ENCODE peak calls at places on chromosomes 6 and 20, in ten cellular contexts. One of them, this sample, is unnamed.

GRCh38 chr20:62616728-62617621 is 25.3 kb upstream of the SLCO4A1 start:
- DNase-seq in activated CD4-positive, alpha-beta T cell treated with anti-CD3 and anti-CD28 coated beads, Interleukin-2, amount 10 ng/mL, durations not matched to agents 7 days and 5 days: peak; percentile 70
- DNase-seq in activated CD8-positive, alpha-beta memory T cell treated with anti-CD3 and anti-CD28 coated beads for 24 hours: peak; percentile 90
- DNase-seq in sciatic nerve: peak; percentile 78
- DNase-seq in K562: peak; percentile 82
- DNase-seq in NCI-H226: peak; percentile 16
- DNase-seq in NCI-H1092: peak; percentile 52
- DNase-seq in mesenteric fat pad: peak; percentile 94
- DNase-seq in COLO829: peak; percentile 66
- DNase-seq in stimulated activated CD4-positive, alpha-beta T cell treated with anti-CD3 and anti-CD28 coated beads, Interleukin-4, amount 100 ng/mL, for 1 hour: peak; percentile 75
- DNase-seq in this sample: peak; percentile 85

GRCh38 chr6:41462980-41463930 is 82.9 kb upstream of the FOXP4 start:
- DNase-seq in stimulated activated CD4-positive, alpha-beta T cell treated with anti-CD3 and anti-CD28 coated beads, Interleukin-4, amount 100 ng/mL, for 1 hour: peak; percentile 16
- DNase-seq in COLO829: peak; percentile 88
- DNase-seq in sciatic nerve: peak; percentile 83
- DNase-seq in activated CD4-positive, alpha-beta T cell treated with anti-CD3 and anti-CD28 coated beads, Interleukin-2, amount 10 ng/mL, durations not matched to agents 7 days and 5 days: no peak
- DNase-seq in activated CD8-positive, alpha-beta memory T cell treated with anti-CD3 and anti-CD28 coated beads for 24 hours: no peak
- DNase-seq in NCI-H1092: no peak
- DNase-seq in NCI-H226: peak; percentile 40
- DNase-seq in mesenteric fat pad: no peak
- DNase-seq in K562: peak; percentile 78
- DNase-seq in this sample: peak; percentile 70

GRCh38 chr6:133012774-133013173 is 198.4 kb downstream of the RPS12 start:
- DNase-seq in NCI-H1092: no peak
- DNase-seq in stimulated activated CD4-positive, alpha-beta T cell treated with anti-CD3 and anti-CD28 coated beads, Interleukin-4, amount 100 ng/mL, for 1 hour: no peak
- DNase-seq in mesenteric fat pad: no peak
- DNase-seq in COLO829: no peak
- DNase-seq in sciatic nerve: no peak
- DNase-seq in activated CD8-positive, alpha-beta memory T cell treated with anti-CD3 and anti-CD28 coated beads for 24 hours: no peak
- DNase-seq in NCI-H226: no peak
- DNase-seq in K562: no peak
- DNase-seq in activated CD4-positive, alpha-beta T cell treated with anti-CD3 and anti-CD28 coated beads, Interleukin-2, amount 10 ng/mL, durations not matched to agents 7 days and 5 days: no peak
- DNase-seq in this sample: no peak

GRCh38 chr20:44580581-44581268 is 1.7 kb upstream of the PKIG start:
- DNase-seq in stimulated activated CD4-positive, alpha-beta T cell treated with anti-CD3 and anti-CD28 coated beads, Interleukin-4, amount 100 ng/mL, for 1 hour: no peak
- DNase-seq in K562: no peak
- DNase-seq in COLO829: no peak
- DNase-seq in mesenteric fat pad: no peak
- DNase-seq in activated CD4-positive, alpha-beta T cell treated with anti-CD3 and anti-CD28 coated beads, Interleukin-2, amount 10 ng/mL, durations not matched to agents 7 days and 5 days: no peak
- DNase-seq in NCI-H1092: no peak
- DNase-seq in sciatic nerve: no peak
- DNase-seq in activated CD8-positive, alpha-beta memory T cell treated with anti-CD3 and anti-CD28 coated beads for 24 hours: no peak
- DNase-seq in NCI-H226: no peak
- DNase-seq in this sample: peak; percentile 66

GRCh38 chr20:47178851-47179250 is 177.6 kb downstream of the ZMYND8 start:
- DNase-seq in activated CD8-positive, alpha-beta memory T cell treated with anti-CD3 and anti-CD28 coated beads for 24 hours: no peak
- DNase-seq in activated CD4-positive, alpha-beta T cell treated with anti-CD3 and anti-CD28 coated beads, Interleukin-2, amount 10 ng/mL, durations not matched to agents 7 days and 5 days: no peak
- DNase-seq in mesenteric fat pad: no peak
- DNase-seq in sciatic nerve: no peak
- DNase-seq in NCI-H1092: no peak
- DNase-seq in NCI-H226: no peak
- DNase-seq in COLO829: no peak
- DNase-seq in K562: no peak
- DNase-seq in stimulated activated CD4-positive, alpha-beta T cell treated with anti-CD3 and anti-CD28 coated beads, Interleukin-4, amount 100 ng/mL, for 1 hour: no peak
- DNase-seq in this sample: no peak

GRCh38 chr6:88538849-88539571 is 372.9 kb upstream of the CNR1 start:
- DNase-seq in NCI-H1092: no peak
- DNase-seq in activated CD8-positive, alpha-beta memory T cell treated with anti-CD3 and anti-CD28 coated beads for 24 hours: no peak
- DNase-seq in K562: no peak
- DNase-seq in sciatic nerve: no peak
- DNase-seq in mesenteric fat pad: no peak
- DNase-seq in activated CD4-positive, alpha-beta T cell treated with anti-CD3 and anti-CD28 coated beads, Interleukin-2, amount 10 ng/mL, durations not matched to agents 7 days and 5 days: no peak
- DNase-seq in NCI-H226: no peak
- DNase-seq in stimulated activated CD4-positive, alpha-beta T cell treated with anti-CD3 and anti-CD28 coated beads, Interleukin-4, amount 100 ng/mL, for 1 hour: no peak
- DNase-seq in COLO829: no peak
- DNase-seq in this sample: no peak

GRCh38 chr6:27268803-27269202 is 21.3 kb downstream of the PRSS16 start:
- DNase-seq in mesenteric fat pad: no peak
- DNase-seq in NCI-H1092: no peak
- DNase-seq in activated CD8-positive, alpha-beta memory T cell treated with anti-CD3 and anti-CD28 coated beads for 24 hours: no peak
- DNase-seq in COLO829: no peak
- DNase-seq in activated CD4-positive, alpha-beta T cell treated with anti-CD3 and anti-CD28 coated beads, Interleukin-2, amount 10 ng/mL, durations not matched to agents 7 days and 5 days: no peak
- DNase-seq in stimulated activated CD4-positive, alpha-beta T cell treated with anti-CD3 and anti-CD28 coated beads, Interleukin-4, amount 100 ng/mL, for 1 hour: no peak
- DNase-seq in K562: peak; percentile 65
- DNase-seq in NCI-H226: no peak
- DNase-seq in sciatic nerve: no peak
- DNase-seq in this sample: no peak

GRCh38 chr6:134342972-134343371 is 25.1 kb upstream of the SGK1 start:
- DNase-seq in activated CD8-positive, alpha-beta memory T cell treated with anti-CD3 and anti-CD28 coated beads for 24 hours: no peak
- DNase-seq in NCI-H226: no peak
- DNase-seq in COLO829: no peak
- DNase-seq in K562: no peak
- DNase-seq in mesenteric fat pad: no peak
- DNase-seq in stimulated activated CD4-positive, alpha-beta T cell treated with anti-CD3 and anti-CD28 coated beads, Interleukin-4, amount 100 ng/mL, for 1 hour: no peak
- DNase-seq in NCI-H1092: no peak
- DNase-seq in sciatic nerve: no peak
- DNase-seq in activated CD4-positive, alpha-beta T cell treated with anti-CD3 and anti-CD28 coated beads, Interleukin-2, amount 10 ng/mL, durations not matched to agents 7 days and 5 days: no peak
- DNase-seq in this sample: no peak

GRCh38 chr6:106702451-106703110 is 73.2 kb downstream of the QRSL1 start:
- DNase-seq in stimulated activated CD4-positive, alpha-beta T cell treated with anti-CD3 and anti-CD28 coated beads, Interleukin-4, amount 100 ng/mL, for 1 hour: no peak
- DNase-seq in K562: no peak
- DNase-seq in activated CD8-positive, alpha-beta memory T cell treated with anti-CD3 and anti-CD28 coated beads for 24 hours: no peak
- DNase-seq in mesenteric fat pad: no peak
- DNase-seq in COLO829: no peak
- DNase-seq in sciatic nerve: no peak
- DNase-seq in NCI-H1092: peak; percentile 89
- DNase-seq in NCI-H226: no peak
- DNase-seq in activated CD4-positive, alpha-beta T cell treated with anti-CD3 and anti-CD28 coated beads, Interleukin-2, amount 10 ng/mL, durations not matched to agents 7 days and 5 days: no peak
- DNase-seq in this sample: no peak

GRCh38 chr6:141307309-141307998 is 825.3 kb upstream of the GJE1 start:
- DNase-seq in activated CD8-positive, alpha-beta memory T cell treated with anti-CD3 and anti-CD28 coated beads for 24 hours: no peak
- DNase-seq in COLO829: no peak
- DNase-seq in sciatic nerve: no peak
- DNase-seq in NCI-H1092: no peak
- DNase-seq in stimulated activated CD4-positive, alpha-beta T cell treated with anti-CD3 and anti-CD28 coated beads, Interleukin-4, amount 100 ng/mL, for 1 hour: peak; percentile 5
- DNase-seq in mesenteric fat pad: no peak
- DNase-seq in activated CD4-positive, alpha-beta T cell treated with anti-CD3 and anti-CD28 coated beads, Interleukin-2, amount 10 ng/mL, durations not matched to agents 7 days and 5 days: no peak
- DNase-seq in NCI-H226: peak; percentile 4
- DNase-seq in K562: no peak
- DNase-seq in this sample: no peak

GRCh38 chr6:96907498-96907897 is 9.8 kb upstream of the NDUFAF4 start:
- DNase-seq in NCI-H226: peak; percentile 59
- DNase-seq in mesenteric fat pad: no peak
- DNase-seq in activated CD8-positive, alpha-beta memory T cell treated with anti-CD3 and anti-CD28 coated beads for 24 hours: no peak
- DNase-seq in K562: no peak
- DNase-seq in sciatic nerve: no peak
- DNase-seq in COLO829: peak; percentile 74
- DNase-seq in NCI-H1092: no peak
- DNase-seq in stimulated activated CD4-positive, alpha-beta T cell treated with anti-CD3 and anti-CD28 coated beads, Interleukin-4, amount 100 ng/mL, for 1 hour: peak; percentile 2
- DNase-seq in activated CD4-positive, alpha-beta T cell treated with anti-CD3 and anti-CD28 coated beads, Interleukin-2, amount 10 ng/mL, durations not matched to agents 7 days and 5 days: no peak
- DNase-seq in this sample: no peak

GRCh38 chr6:139577991-139578604 is 203.7 kb upstream of the CITED2 start:
- DNase-seq in sciatic nerve: no peak
- DNase-seq in COLO829: no peak
- DNase-seq in K562: no peak
- DNase-seq in activated CD4-positive, alpha-beta T cell treated with anti-CD3 and anti-CD28 coated beads, Interleukin-2, amount 10 ng/mL, durations not matched to agents 7 days and 5 days: no peak
- DNase-seq in mesenteric fat pad: no peak
- DNase-seq in stimulated activated CD4-positive, alpha-beta T cell treated with anti-CD3 and anti-CD28 coated beads, Interleukin-4, amount 100 ng/mL, for 1 hour: no peak
- DNase-seq in NCI-H226: peak; percentile 78
- DNase-seq in activated CD8-positive, alpha-beta memory T cell treated with anti-CD3 and anti-CD28 coated beads for 24 hours: no peak
- DNase-seq in NCI-H1092: no peak
- DNase-seq in this sample: peak; percentile 45

GRCh38 chr6:148935705-148936306 is 189.0 kb downstream of the UST start:
- DNase-seq in COLO829: no peak
- DNase-seq in stimulated activated CD4-positive, alpha-beta T cell treated with anti-CD3 and anti-CD28 coated beads, Interleukin-4, amount 100 ng/mL, for 1 hour: no peak
- DNase-seq in sciatic nerve: no peak
- DNase-seq in mesenteric fat pad: no peak
- DNase-seq in NCI-H226: peak; percentile 29
- DNase-seq in activated CD8-positive, alpha-beta memory T cell treated with anti-CD3 and anti-CD28 coated beads for 24 hours: no peak
- DNase-seq in NCI-H1092: no peak
- DNase-seq in activated CD4-positive, alpha-beta T cell treated with anti-CD3 and anti-CD28 coated beads, Interleukin-2, amount 10 ng/mL, durations not matched to agents 7 days and 5 days: no peak
- DNase-seq in K562: no peak
- DNase-seq in this sample: peak; percentile 80

GRCh38 chr6:147970970-147971369 is 371.7 kb upstream of the SASH1 start:
- DNase-seq in sciatic nerve: no peak
- DNase-seq in stimulated activated CD4-positive, alpha-beta T cell treated with anti-CD3 and anti-CD28 coated beads, Interleukin-4, amount 100 ng/mL, for 1 hour: no peak
- DNase-seq in activated CD4-positive, alpha-beta T cell treated with anti-CD3 and anti-CD28 coated beads, Interleukin-2, amount 10 ng/mL, durations not matched to agents 7 days and 5 days: no peak
- DNase-seq in K562: peak; percentile 26
- DNase-seq in NCI-H1092: no peak
- DNase-seq in mesenteric fat pad: no peak
- DNase-seq in NCI-H226: no peak
- DNase-seq in COLO829: no peak
- DNase-seq in activated CD8-positive, alpha-beta memory T cell treated with anti-CD3 and anti-CD28 coated beads for 24 hours: no peak
- DNase-seq in this sample: peak; percentile 44

GRCh38 chr20:4366076-4366475 is 350.7 kb upstream of the RNF24 start:
- DNase-seq in NCI-H1092: no peak
- DNase-seq in sciatic nerve: no peak
- DNase-seq in activated CD8-positive, alpha-beta memory T cell treated with anti-CD3 and anti-CD28 coated beads for 24 hours: no peak
- DNase-seq in COLO829: no peak
- DNase-seq in stimulated activated CD4-positive, alpha-beta T cell treated with anti-CD3 and anti-CD28 coated beads, Interleukin-4, amount 100 ng/mL, for 1 hour: no peak
- DNase-seq in activated CD4-positive, alpha-beta T cell treated with anti-CD3 and anti-CD28 coated beads, Interleukin-2, amount 10 ng/mL, durations not matched to agents 7 days and 5 days: no peak
- DNase-seq in NCI-H226: no peak
- DNase-seq in K562: no peak
- DNase-seq in mesenteric fat pad: no peak
- DNase-seq in this sample: no peak

GRCh38 chr6:13660893-13661292 is 45.8 kb downstream of the NOL7 start:
- DNase-seq in activated CD4-positive, alpha-beta T cell treated with anti-CD3 and anti-CD28 coated beads, Interleukin-2, amount 10 ng/mL, durations not matched to agents 7 days and 5 days: no peak
- DNase-seq in COLO829: no peak
- DNase-seq in mesenteric fat pad: no peak
- DNase-seq in activated CD8-positive, alpha-beta memory T cell treated with anti-CD3 and anti-CD28 coated beads for 24 hours: no peak
- DNase-seq in sciatic nerve: no peak
- DNase-seq in K562: no peak
- DNase-seq in stimulated activated CD4-positive, alpha-beta T cell treated with anti-CD3 and anti-CD28 coated beads, Interleukin-4, amount 100 ng/mL, for 1 hour: no peak
- DNase-seq in NCI-H1092: no peak
- DNase-seq in NCI-H226: no peak
- DNase-seq in this sample: no peak

GRCh38 chr20:36035720-36036119 is 67.3 kb downstream of the CNBD2 start:
- DNase-seq in NCI-H1092: no peak
- DNase-seq in K562: no peak
- DNase-seq in mesenteric fat pad: no peak
- DNase-seq in stimulated activated CD4-positive, alpha-beta T cell treated with anti-CD3 and anti-CD28 coated beads, Interleukin-4, amount 100 ng/mL, for 1 hour: no peak
- DNase-seq in activated CD4-positive, alpha-beta T cell treated with anti-CD3 and anti-CD28 coated beads, Interleukin-2, amount 10 ng/mL, durations not matched to agents 7 days and 5 days: no peak
- DNase-seq in activated CD8-positive, alpha-beta memory T cell treated with anti-CD3 and anti-CD28 coated beads for 24 hours: no peak
- DNase-seq in NCI-H226: peak; percentile 74
- DNase-seq in sciatic nerve: no peak
- DNase-seq in COLO829: no peak
- DNase-seq in this sample: peak; percentile 92

GRCh38 chr20:43969501-43969900 is 54.8 kb downstream of the TOX2 start:
- DNase-seq in activated CD4-positive, alpha-beta T cell treated with anti-CD3 and anti-CD28 coated beads, Interleukin-2, amount 10 ng/mL, durations not matched to agents 7 days and 5 days: no peak
- DNase-seq in NCI-H1092: no peak
- DNase-seq in activated CD8-positive, alpha-beta memory T cell treated with anti-CD3 and anti-CD28 coated beads for 24 hours: no peak
- DNase-seq in NCI-H226: no peak
- DNase-seq in mesenteric fat pad: no peak
- DNase-seq in K562: no peak
- DNase-seq in stimulated activated CD4-positive, alpha-beta T cell treated with anti-CD3 and anti-CD28 coated beads, Interleukin-4, amount 100 ng/mL, for 1 hour: no peak
- DNase-seq in COLO829: no peak
- DNase-seq in sciatic nerve: no peak
- DNase-seq in this sample: no peak

GRCh38 chr6:128209771-128210170 is 308.9 kb upstream of the THEMIS start:
- DNase-seq in K562: no peak
- DNase-seq in activated CD8-positive, alpha-beta memory T cell treated with anti-CD3 and anti-CD28 coated beads for 24 hours: no peak
- DNase-seq in stimulated activated CD4-positive, alpha-beta T cell treated with anti-CD3 and anti-CD28 coated beads, Interleukin-4, amount 100 ng/mL, for 1 hour: no peak
- DNase-seq in sciatic nerve: no peak
- DNase-seq in COLO829: no peak
- DNase-seq in mesenteric fat pad: no peak
- DNase-seq in NCI-H1092: no peak
- DNase-seq in activated CD4-positive, alpha-beta T cell treated with anti-CD3 and anti-CD28 coated beads, Interleukin-2, amount 10 ng/mL, durations not matched to agents 7 days and 5 days: no peak
- DNase-seq in NCI-H226: peak; percentile 86
- DNase-seq in this sample: peak; percentile 48

GRCh38 chr6:122845916-122846632 is 57.0 kb downstream of the SMPDL3A start:
- DNase-seq in sciatic nerve: no peak
- DNase-seq in mesenteric fat pad: no peak
- DNase-seq in activated CD8-positive, alpha-beta memory T cell treated with anti-CD3 and anti-CD28 coated beads for 24 hours: no peak
- DNase-seq in COLO829: no peak
- DNase-seq in activated CD4-positive, alpha-beta T cell treated with anti-CD3 and anti-CD28 coated beads, Interleukin-2, amount 10 ng/mL, durations not matched to agents 7 days and 5 days: no peak
- DNase-seq in NCI-H1092: no peak
- DNase-seq in K562: no peak
- DNase-seq in NCI-H226: no peak
- DNase-seq in stimulated activated CD4-positive, alpha-beta T cell treated with anti-CD3 and anti-CD28 coated beads, Interleukin-4, amount 100 ng/mL, for 1 hour: no peak
- DNase-seq in this sample: no peak

GRCh38 chr20:4929686-4930397 is 71.5 kb downstream of the SLC23A2 start:
- DNase-seq in K562: no peak
- DNase-seq in activated CD4-positive, alpha-beta T cell treated with anti-CD3 and anti-CD28 coated beads, Interleukin-2, amount 10 ng/mL, durations not matched to agents 7 days and 5 days: no peak
- DNase-seq in activated CD8-positive, alpha-beta memory T cell treated with anti-CD3 and anti-CD28 coated beads for 24 hours: no peak
- DNase-seq in stimulated activated CD4-positive, alpha-beta T cell treated with anti-CD3 and anti-CD28 coated beads, Interleukin-4, amount 100 ng/mL, for 1 hour: no peak
- DNase-seq in NCI-H1092: no peak
- DNase-seq in COLO829: no peak
- DNase-seq in NCI-H226: no peak
- DNase-seq in sciatic nerve: no peak
- DNase-seq in mesenteric fat pad: no peak
- DNase-seq in this sample: no peak

GRCh38 chr6:2578729-2579128 is 172.0 kb downstream of the MYLK4 start:
- DNase-seq in activated CD4-positive, alpha-beta T cell treated with anti-CD3 and anti-CD28 coated beads, Interleukin-2, amount 10 ng/mL, durations not matched to agents 7 days and 5 days: no peak
- DNase-seq in sciatic nerve: no peak
- DNase-seq in activated CD8-positive, alpha-beta memory T cell treated with anti-CD3 and anti-CD28 coated beads for 24 hours: no peak
- DNase-seq in NCI-H1092: no peak
- DNase-seq in NCI-H226: no peak
- DNase-seq in K562: no peak
- DNase-seq in mesenteric fat pad: no peak
- DNase-seq in COLO829: no peak
- DNase-seq in stimulated activated CD4-positive, alpha-beta T cell treated with anti-CD3 and anti-CD28 coated beads, Interleukin-4, amount 100 ng/mL, for 1 hour: no peak
- DNase-seq in this sample: peak; percentile 74

GRCh38 chr6:166989427-166990034 is 9.7 kb upstream of the CEP43 start:
- DNase-seq in K562: peak; percentile 45
- DNase-seq in activated CD4-positive, alpha-beta T cell treated with anti-CD3 and anti-CD28 coated beads, Interleukin-2, amount 10 ng/mL, durations not matched to agents 7 days and 5 days: peak; percentile 23
- DNase-seq in sciatic nerve: no peak
- DNase-seq in mesenteric fat pad: no peak
- DNase-seq in NCI-H226: no peak
- DNase-seq in NCI-H1092: peak; percentile 13
- DNase-seq in stimulated activated CD4-positive, alpha-beta T cell treated with anti-CD3 and anti-CD28 coated beads, Interleukin-4, amount 100 ng/mL, for 1 hour: peak; percentile 44
- DNase-seq in activated CD8-positive, alpha-beta memory T cell treated with anti-CD3 and anti-CD28 coated beads for 24 hours: peak; percentile 62
- DNase-seq in COLO829: no peak
- DNase-seq in this sample: peak; percentile 46

GRCh38 chr20:1204061-1204460 is 807 bp downstream of the C20orf202 start:
- DNase-seq in activated CD4-positive, alpha-beta T cell treated with anti-CD3 and anti-CD28 coated beads, Interleukin-2, amount 10 ng/mL, durations not matched to agents 7 days and 5 days: no peak
- DNase-seq in sciatic nerve: no peak
- DNase-seq in NCI-H226: no peak
- DNase-seq in stimulated activated CD4-positive, alpha-beta T cell treated with anti-CD3 and anti-CD28 coated beads, Interleukin-4, amount 100 ng/mL, for 1 hour: no peak
- DNase-seq in COLO829: no peak
- DNase-seq in NCI-H1092: no peak
- DNase-seq in mesenteric fat pad: no peak
- DNase-seq in activated CD8-positive, alpha-beta memory T cell treated with anti-CD3 and anti-CD28 coated beads for 24 hours: no peak
- DNase-seq in K562: no peak
- DNase-seq in this sample: no peak

GRCh38 chr6:43496370-43497128 is 13.6 kb downstream of the LRRC73 start:
- DNase-seq in COLO829: peak; percentile 45
- DNase-seq in activated CD8-positive, alpha-beta memory T cell treated with anti-CD3 and anti-CD28 coated beads for 24 hours: no peak
- DNase-seq in sciatic nerve: no peak
- DNase-seq in NCI-H1092: no peak
- DNase-seq in stimulated activated CD4-positive, alpha-beta T cell treated with anti-CD3 and anti-CD28 coated beads, Interleukin-4, amount 100 ng/mL, for 1 hour: no peak
- DNase-seq in K562: peak; percentile 77
- DNase-seq in activated CD4-positive, alpha-beta T cell treated with anti-CD3 and anti-CD28 coated beads, Interleukin-2, amount 10 ng/mL, durations not matched to agents 7 days and 5 days: no peak
- DNase-seq in NCI-H226: peak; percentile 62
- DNase-seq in mesenteric fat pad: no peak
- DNase-seq in this sample: no peak

GRCh38 chr20:36467076-36467999 is 74.0 kb upstream of the MYL9 start:
- DNase-seq in NCI-H1092: peak; percentile 65
- DNase-seq in mesenteric fat pad: no peak
- DNase-seq in K562: peak; percentile 49
- DNase-seq in NCI-H226: peak; percentile 90
- DNase-seq in activated CD8-positive, alpha-beta memory T cell treated with anti-CD3 and anti-CD28 coated beads for 24 hours: peak; percentile 70
- DNase-seq in COLO829: peak; percentile 93
- DNase-seq in stimulated activated CD4-positive, alpha-beta T cell treated with anti-CD3 and anti-CD28 coated beads, Interleukin-4, amount 100 ng/mL, for 1 hour: peak; percentile 47
- DNase-seq in activated CD4-positive, alpha-beta T cell treated with anti-CD3 and anti-CD28 coated beads, Interleukin-2, amount 10 ng/mL, durations not matched to agents 7 days and 5 days: peak; percentile 55
- DNase-seq in sciatic nerve: peak; percentile 74
- DNase-seq in this sample: peak; percentile 56

GRCh38 chr6:3956054-3956453 is 106.9 kb downstream of the FAM50B start:
- DNase-seq in mesenteric fat pad: no peak
- DNase-seq in activated CD8-positive, alpha-beta memory T cell treated with anti-CD3 and anti-CD28 coated beads for 24 hours: no peak
- DNase-seq in sciatic nerve: no peak
- DNase-seq in COLO829: peak; percentile 95
- DNase-seq in stimulated activated CD4-positive, alpha-beta T cell treated with anti-CD3 and anti-CD28 coated beads, Interleukin-4, amount 100 ng/mL, for 1 hour: no peak
- DNase-seq in NCI-H226: no peak
- DNase-seq in activated CD4-positive, alpha-beta T cell treated with anti-CD3 and anti-CD28 coated beads, Interleukin-2, amount 10 ng/mL, durations not matched to agents 7 days and 5 days: no peak
- DNase-seq in NCI-H1092: no peak
- DNase-seq in K562: no peak
- DNase-seq in this sample: peak; percentile 60

GRCh38 chr6:9732056-9732455 is 682.8 kb downstream of the TFAP2A start:
- DNase-seq in NCI-H226: no peak
- DNase-seq in COLO829: peak; percentile 56
- DNase-seq in stimulated activated CD4-positive, alpha-beta T cell treated with anti-CD3 and anti-CD28 coated beads, Interleukin-4, amount 100 ng/mL, for 1 hour: no peak
- DNase-seq in sciatic nerve: no peak
- DNase-seq in NCI-H1092: no peak
- DNase-seq in activated CD8-positive, alpha-beta memory T cell treated with anti-CD3 and anti-CD28 coated beads for 24 hours: no peak
- DNase-seq in mesenteric fat pad: no peak
- DNase-seq in K562: no peak
- DNase-seq in activated CD4-positive, alpha-beta T cell treated with anti-CD3 and anti-CD28 coated beads, Interleukin-2, amount 10 ng/mL, durations not matched to agents 7 days and 5 days: no peak
- DNase-seq in this sample: no peak

This sample was measured in PC-3.